ENCODE peak calls at places on chromosomes 7 and 10, in ten cellular contexts. One of them, this sample, is unnamed.

GRCh38 chr10:67815571-67816059 is 22.4 kb downstream of the DNAJC12 start:
- DNase-seq in transverse colon: no peak
- DNase-seq in spleen: no peak
- DNase-seq in right lobe of liver: no peak
- DNase-seq in SJSA1: no peak
- DNase-seq in HTR-8/SVneo: peak
- DNase-seq in activated T-helper 1 cell treated with anti-CD3 and anti-CD28 coated beads, Interleukin-12 subunit alpha, Interleukin-12 subunit beta, Interleukin-2, Interleukin-4 antibody, amounts not matched to agents 30 ng/mL and 10 ng/mL and 1 ng/mL, durations not matched to agents 14 hours and 24 hours and 36 hours: no peak
- DNase-seq in pancreas: no peak
- DNase-seq in cortex of kidney: no peak
- DNase-seq in nucleus accumbens: no peak
- DNase-seq in this sample: no peak

GRCh38 chr10:125125951-125126735 is 34.2 kb downstream of the CTBP2 start:
- DNase-seq in transverse colon: no peak
- DNase-seq in spleen: peak
- DNase-seq in right lobe of liver: no peak
- DNase-seq in SJSA1: no peak
- DNase-seq in HTR-8/SVneo: no peak
- DNase-seq in activated T-helper 1 cell treated with anti-CD3 and anti-CD28 coated beads, Interleukin-12 subunit alpha, Interleukin-12 subunit beta, Interleukin-2, Interleukin-4 antibody, amounts not matched to agents 30 ng/mL and 10 ng/mL and 1 ng/mL, durations not matched to agents 14 hours and 24 hours and 36 hours: no peak
- DNase-seq in pancreas: no peak
- DNase-seq in cortex of kidney: no peak
- DNase-seq in nucleus accumbens: no peak
- DNase-seq in this sample: no peak

GRCh38 chr7:66283003-66283920 is 78.1 kb downstream of the TPST1 start:
- DNase-seq in transverse colon: no peak
- DNase-seq in spleen: no peak
- DNase-seq in right lobe of liver: no peak
- DNase-seq in SJSA1: no peak
- DNase-seq in HTR-8/SVneo: peak
- DNase-seq in activated T-helper 1 cell treated with anti-CD3 and anti-CD28 coated beads, Interleukin-12 subunit alpha, Interleukin-12 subunit beta, Interleukin-2, Interleukin-4 antibody, amounts not matched to agents 30 ng/mL and 10 ng/mL and 1 ng/mL, durations not matched to agents 14 hours and 24 hours and 36 hours: no peak
- DNase-seq in pancreas: no peak
- DNase-seq in cortex of kidney: no peak
- DNase-seq in nucleus accumbens: no peak
- DNase-seq in this sample: no peak

GRCh38 chr7:47492720-47493119 is 89.2 kb downstream of the TNS3 start:
- DNase-seq in transverse colon: no peak
- DNase-seq in spleen: no peak
- DNase-seq in right lobe of liver: no peak
- DNase-seq in SJSA1: no peak
- DNase-seq in HTR-8/SVneo: no peak
- DNase-seq in activated T-helper 1 cell treated with anti-CD3 and anti-CD28 coated beads, Interleukin-12 subunit alpha, Interleukin-12 subunit beta, Interleukin-2, Interleukin-4 antibody, amounts not matched to agents 30 ng/mL and 10 ng/mL and 1 ng/mL, durations not matched to agents 14 hours and 24 hours and 36 hours: no peak
- DNase-seq in pancreas: no peak
- DNase-seq in cortex of kidney: no peak
- DNase-seq in nucleus accumbens: no peak
- DNase-seq in this sample: no peak

GRCh38 chr7:111362660-111363059 is 199.6 kb downstream of the IMMP2L start:
- DNase-seq in transverse colon: no peak
- DNase-seq in spleen: no peak
- DNase-seq in right lobe of liver: no peak
- DNase-seq in SJSA1: no peak
- DNase-seq in HTR-8/SVneo: no peak
- DNase-seq in activated T-helper 1 cell treated with anti-CD3 and anti-CD28 coated beads, Interleukin-12 subunit alpha, Interleukin-12 subunit beta, Interleukin-2, Interleukin-4 antibody, amounts not matched to agents 30 ng/mL and 10 ng/mL and 1 ng/mL, durations not matched to agents 14 hours and 24 hours and 36 hours: no peak
- DNase-seq in pancreas: no peak
- DNase-seq in cortex of kidney: no peak
- DNase-seq in nucleus accumbens: no peak
- DNase-seq in this sample: no peak

GRCh38 chr7:73850781-73851207 is 8.5 kb upstream of the METTL27 start:
- DNase-seq in transverse colon: peak
- DNase-seq in spleen: no peak
- DNase-seq in right lobe of liver: no peak
- DNase-seq in SJSA1: peak
- DNase-seq in HTR-8/SVneo: peak
- DNase-seq in activated T-helper 1 cell treated with anti-CD3 and anti-CD28 coated beads, Interleukin-12 subunit alpha, Interleukin-12 subunit beta, Interleukin-2, Interleukin-4 antibody, amounts not matched to agents 30 ng/mL and 10 ng/mL and 1 ng/mL, durations not matched to agents 14 hours and 24 hours and 36 hours: no peak
- DNase-seq in pancreas: no peak
- DNase-seq in cortex of kidney: no peak
- DNase-seq in nucleus accumbens: no peak
- DNase-seq in this sample: no peak

GRCh38 chr7:41459623-41460256 is 243.2 kb downstream of the INHBA start:
- DNase-seq in transverse colon: no peak
- DNase-seq in spleen: no peak
- DNase-seq in right lobe of liver: peak
- DNase-seq in SJSA1: no peak
- DNase-seq in HTR-8/SVneo: no peak
- DNase-seq in activated T-helper 1 cell treated with anti-CD3 and anti-CD28 coated beads, Interleukin-12 subunit alpha, Interleukin-12 subunit beta, Interleukin-2, Interleukin-4 antibody, amounts not matched to agents 30 ng/mL and 10 ng/mL and 1 ng/mL, durations not matched to agents 14 hours and 24 hours and 36 hours: no peak
- DNase-seq in pancreas: no peak
- DNase-seq in cortex of kidney: no peak
- DNase-seq in nucleus accumbens: no peak
- DNase-seq in this sample: peak

GRCh38 chr10:104391150-104391968 is 37.7 kb downstream of the CFAP58 start:
- DNase-seq in transverse colon: no peak
- DNase-seq in spleen: no peak
- DNase-seq in right lobe of liver: no peak
- DNase-seq in SJSA1: no peak
- DNase-seq in HTR-8/SVneo: no peak
- DNase-seq in activated T-helper 1 cell treated with anti-CD3 and anti-CD28 coated beads, Interleukin-12 subunit alpha, Interleukin-12 subunit beta, Interleukin-2, Interleukin-4 antibody, amounts not matched to agents 30 ng/mL and 10 ng/mL and 1 ng/mL, durations not matched to agents 14 hours and 24 hours and 36 hours: no peak
- DNase-seq in pancreas: no peak
- DNase-seq in cortex of kidney: no peak
- DNase-seq in nucleus accumbens: no peak
- DNase-seq in this sample: no peak

GRCh38 chr7:28536259-28536658 is 123.9 kb downstream of the CREB5 start:
- DNase-seq in transverse colon: no peak
- DNase-seq in spleen: no peak
- DNase-seq in right lobe of liver: no peak
- DNase-seq in SJSA1: no peak
- DNase-seq in HTR-8/SVneo: peak
- DNase-seq in activated T-helper 1 cell treated with anti-CD3 and anti-CD28 coated beads, Interleukin-12 subunit alpha, Interleukin-12 subunit beta, Interleukin-2, Interleukin-4 antibody, amounts not matched to agents 30 ng/mL and 10 ng/mL and 1 ng/mL, durations not matched to agents 14 hours and 24 hours and 36 hours: no peak
- DNase-seq in pancreas: no peak
- DNase-seq in cortex of kidney: no peak
- DNase-seq in nucleus accumbens: no peak
- DNase-seq in this sample: no peak

GRCh38 chr10:111481271-111482073 is 404.6 kb downstream of the ADRA2A start:
- DNase-seq in transverse colon: no peak
- DNase-seq in spleen: no peak
- DNase-seq in right lobe of liver: no peak
- DNase-seq in SJSA1: no peak
- DNase-seq in HTR-8/SVneo: no peak
- DNase-seq in activated T-helper 1 cell treated with anti-CD3 and anti-CD28 coated beads, Interleukin-12 subunit alpha, Interleukin-12 subunit beta, Interleukin-2, Interleukin-4 antibody, amounts not matched to agents 30 ng/mL and 10 ng/mL and 1 ng/mL, durations not matched to agents 14 hours and 24 hours and 36 hours: no peak
- DNase-seq in pancreas: no peak
- DNase-seq in cortex of kidney: no peak
- DNase-seq in nucleus accumbens: no peak
- DNase-seq in this sample: no peak

GRCh38 chr7:143055754-143056153 is 3.6 kb downstream of the OR6V1 start:
- DNase-seq in transverse colon: no peak
- DNase-seq in spleen: no peak
- DNase-seq in right lobe of liver: no peak
- DNase-seq in SJSA1: no peak
- DNase-seq in HTR-8/SVneo: no peak
- DNase-seq in activated T-helper 1 cell treated with anti-CD3 and anti-CD28 coated beads, Interleukin-12 subunit alpha, Interleukin-12 subunit beta, Interleukin-2, Interleukin-4 antibody, amounts not matched to agents 30 ng/mL and 10 ng/mL and 1 ng/mL, durations not matched to agents 14 hours and 24 hours and 36 hours: no peak
- DNase-seq in pancreas: no peak
- DNase-seq in cortex of kidney: no peak
- DNase-seq in nucleus accumbens: no peak
- DNase-seq in this sample: no peak

GRCh38 chr10:36280396-36280795 is 638.3 kb upstream of the FZD8 start:
- DNase-seq in transverse colon: no peak
- DNase-seq in spleen: no peak
- DNase-seq in right lobe of liver: no peak
- DNase-seq in SJSA1: peak
- DNase-seq in HTR-8/SVneo: no peak
- DNase-seq in activated T-helper 1 cell treated with anti-CD3 and anti-CD28 coated beads, Interleukin-12 subunit alpha, Interleukin-12 subunit beta, Interleukin-2, Interleukin-4 antibody, amounts not matched to agents 30 ng/mL and 10 ng/mL and 1 ng/mL, durations not matched to agents 14 hours and 24 hours and 36 hours: no peak
- DNase-seq in pancreas: no peak
- DNase-seq in cortex of kidney: no peak
- DNase-seq in nucleus accumbens: no peak
- DNase-seq in this sample: no peak

GRCh38 chr7:135755351-135755753 is 6.7 kb upstream of the FAM180A start:
- DNase-seq in transverse colon: no peak
- DNase-seq in spleen: no peak
- DNase-seq in right lobe of liver: no peak
- DNase-seq in SJSA1: no peak
- DNase-seq in HTR-8/SVneo: no peak
- DNase-seq in activated T-helper 1 cell treated with anti-CD3 and anti-CD28 coated beads, Interleukin-12 subunit alpha, Interleukin-12 subunit beta, Interleukin-2, Interleukin-4 antibody, amounts not matched to agents 30 ng/mL and 10 ng/mL and 1 ng/mL, durations not matched to agents 14 hours and 24 hours and 36 hours: no peak
- DNase-seq in pancreas: no peak
- DNase-seq in cortex of kidney: no peak
- DNase-seq in nucleus accumbens: no peak
- DNase-seq in this sample: no peak

GRCh38 chr7:105638942-105639495 is 57.7 kb upstream of the EFCAB10 start:
- DNase-seq in transverse colon: peak
- DNase-seq in spleen: no peak
- DNase-seq in right lobe of liver: no peak
- DNase-seq in SJSA1: no peak
- DNase-seq in HTR-8/SVneo: no peak
- DNase-seq in activated T-helper 1 cell treated with anti-CD3 and anti-CD28 coated beads, Interleukin-12 subunit alpha, Interleukin-12 subunit beta, Interleukin-2, Interleukin-4 antibody, amounts not matched to agents 30 ng/mL and 10 ng/mL and 1 ng/mL, durations not matched to agents 14 hours and 24 hours and 36 hours: no peak
- DNase-seq in pancreas: no peak
- DNase-seq in cortex of kidney: no peak
- DNase-seq in nucleus accumbens: no peak
- DNase-seq in this sample: no peak

GRCh38 chr7:106180721-106181120 is 68.6 kb upstream of the SYPL1 start:
- DNase-seq in transverse colon: no peak
- DNase-seq in spleen: no peak
- DNase-seq in right lobe of liver: no peak
- DNase-seq in SJSA1: no peak
- DNase-seq in HTR-8/SVneo: no peak
- DNase-seq in activated T-helper 1 cell treated with anti-CD3 and anti-CD28 coated beads, Interleukin-12 subunit alpha, Interleukin-12 subunit beta, Interleukin-2, Interleukin-4 antibody, amounts not matched to agents 30 ng/mL and 10 ng/mL and 1 ng/mL, durations not matched to agents 14 hours and 24 hours and 36 hours: no peak
- DNase-seq in pancreas: no peak
- DNase-seq in cortex of kidney: no peak
- DNase-seq in nucleus accumbens: no peak
- DNase-seq in this sample: no peak

GRCh38 chr10:17247210-17247609 is 19.2 kb downstream of the VIM start:
- DNase-seq in transverse colon: no peak
- DNase-seq in spleen: no peak
- DNase-seq in right lobe of liver: no peak
- DNase-seq in SJSA1: no peak
- DNase-seq in HTR-8/SVneo: no peak
- DNase-seq in activated T-helper 1 cell treated with anti-CD3 and anti-CD28 coated beads, Interleukin-12 subunit alpha, Interleukin-12 subunit beta, Interleukin-2, Interleukin-4 antibody, amounts not matched to agents 30 ng/mL and 10 ng/mL and 1 ng/mL, durations not matched to agents 14 hours and 24 hours and 36 hours: no peak
- DNase-seq in pancreas: no peak
- DNase-seq in cortex of kidney: no peak
- DNase-seq in nucleus accumbens: no peak
- DNase-seq in this sample: no peak

GRCh38 chr10:113897693-113898618 is 43.5 kb downstream of the NHLRC2 start:
- DNase-seq in transverse colon: no peak
- DNase-seq in spleen: no peak
- DNase-seq in right lobe of liver: no peak
- DNase-seq in SJSA1: no peak
- DNase-seq in HTR-8/SVneo: peak
- DNase-seq in activated T-helper 1 cell treated with anti-CD3 and anti-CD28 coated beads, Interleukin-12 subunit alpha, Interleukin-12 subunit beta, Interleukin-2, Interleukin-4 antibody, amounts not matched to agents 30 ng/mL and 10 ng/mL and 1 ng/mL, durations not matched to agents 14 hours and 24 hours and 36 hours: no peak
- DNase-seq in pancreas: no peak
- DNase-seq in cortex of kidney: no peak
- DNase-seq in nucleus accumbens: no peak
- DNase-seq in this sample: no peak

GRCh38 chr7:7696458-7697119 is 21.8 kb downstream of the RPA3 start:
- DNase-seq in transverse colon: no peak
- DNase-seq in spleen: no peak
- DNase-seq in right lobe of liver: no peak
- DNase-seq in SJSA1: no peak
- DNase-seq in HTR-8/SVneo: peak
- DNase-seq in activated T-helper 1 cell treated with anti-CD3 and anti-CD28 coated beads, Interleukin-12 subunit alpha, Interleukin-12 subunit beta, Interleukin-2, Interleukin-4 antibody, amounts not matched to agents 30 ng/mL and 10 ng/mL and 1 ng/mL, durations not matched to agents 14 hours and 24 hours and 36 hours: no peak
- DNase-seq in pancreas: peak
- DNase-seq in cortex of kidney: no peak
- DNase-seq in nucleus accumbens: no peak
- DNase-seq in this sample: no peak

GRCh38 chr10:46307281-46308112 is 20.7 kb downstream of the ANTXRL start:
- DNase-seq in transverse colon: peak
- DNase-seq in spleen: peak
- DNase-seq in right lobe of liver: no peak
- DNase-seq in SJSA1: no peak
- DNase-seq in HTR-8/SVneo: no peak
- DNase-seq in activated T-helper 1 cell treated with anti-CD3 and anti-CD28 coated beads, Interleukin-12 subunit alpha, Interleukin-12 subunit beta, Interleukin-2, Interleukin-4 antibody, amounts not matched to agents 30 ng/mL and 10 ng/mL and 1 ng/mL, durations not matched to agents 14 hours and 24 hours and 36 hours: no peak
- DNase-seq in pancreas: no peak
- DNase-seq in cortex of kidney: no peak
- DNase-seq in nucleus accumbens: no peak
- DNase-seq in this sample: peak

GRCh38 chr7:1348096-1348835 is 111.0 kb downstream of the MICALL2 start:
- DNase-seq in transverse colon: no peak
- DNase-seq in spleen: peak
- DNase-seq in right lobe of liver: no peak
- DNase-seq in SJSA1: no peak
- DNase-seq in HTR-8/SVneo: no peak
- DNase-seq in activated T-helper 1 cell treated with anti-CD3 and anti-CD28 coated beads, Interleukin-12 subunit alpha, Interleukin-12 subunit beta, Interleukin-2, Interleukin-4 antibody, amounts not matched to agents 30 ng/mL and 10 ng/mL and 1 ng/mL, durations not matched to agents 14 hours and 24 hours and 36 hours: no peak
- DNase-seq in pancreas: no peak
- DNase-seq in cortex of kidney: no peak
- DNase-seq in nucleus accumbens: no peak
- DNase-seq in this sample: no peak

GRCh38 chr10:2839081-2839725 is 228.1 kb upstream of the PFKP start:
- DNase-seq in transverse colon: peak
- DNase-seq in spleen: no peak
- DNase-seq in right lobe of liver: no peak
- DNase-seq in SJSA1: no peak
- DNase-seq in HTR-8/SVneo: peak
- DNase-seq in activated T-helper 1 cell treated with anti-CD3 and anti-CD28 coated beads, Interleukin-12 subunit alpha, Interleukin-12 subunit beta, Interleukin-2, Interleukin-4 antibody, amounts not matched to agents 30 ng/mL and 10 ng/mL and 1 ng/mL, durations not matched to agents 14 hours and 24 hours and 36 hours: no peak
- DNase-seq in pancreas: peak
- DNase-seq in cortex of kidney: no peak
- DNase-seq in nucleus accumbens: no peak
- DNase-seq in this sample: no peak

GRCh38 chr7:39259391-39260003 is 281.8 kb downstream of the POU6F2 start:
- DNase-seq in transverse colon: no peak
- DNase-seq in spleen: no peak
- DNase-seq in right lobe of liver: no peak
- DNase-seq in SJSA1: no peak
- DNase-seq in HTR-8/SVneo: no peak
- DNase-seq in activated T-helper 1 cell treated with anti-CD3 and anti-CD28 coated beads, Interleukin-12 subunit alpha, Interleukin-12 subunit beta, Interleukin-2, Interleukin-4 antibody, amounts not matched to agents 30 ng/mL and 10 ng/mL and 1 ng/mL, durations not matched to agents 14 hours and 24 hours and 36 hours: no peak
- DNase-seq in pancreas: no peak
- DNase-seq in cortex of kidney: no peak
- DNase-seq in nucleus accumbens: no peak
- DNase-seq in this sample: no peak

GRCh38 chr7:17991866-17992648 is 35.6 kb downstream of the PRPS1L1 start:
- DNase-seq in transverse colon: peak
- DNase-seq in spleen: no peak
- DNase-seq in right lobe of liver: no peak
- DNase-seq in SJSA1: no peak
- DNase-seq in HTR-8/SVneo: no peak
- DNase-seq in activated T-helper 1 cell treated with anti-CD3 and anti-CD28 coated beads, Interleukin-12 subunit alpha, Interleukin-12 subunit beta, Interleukin-2, Interleukin-4 antibody, amounts not matched to agents 30 ng/mL and 10 ng/mL and 1 ng/mL, durations not matched to agents 14 hours and 24 hours and 36 hours: no peak
- DNase-seq in pancreas: no peak
- DNase-seq in cortex of kidney: no peak
- DNase-seq in nucleus accumbens: no peak
- DNase-seq in this sample: no peak

GRCh38 chr7:7595451-7595850 is 28.8 kb downstream of the MIOS start:
- DNase-seq in transverse colon: no peak
- DNase-seq in spleen: no peak
- DNase-seq in right lobe of liver: no peak
- DNase-seq in SJSA1: no peak
- DNase-seq in HTR-8/SVneo: peak
- DNase-seq in activated T-helper 1 cell treated with anti-CD3 and anti-CD28 coated beads, Interleukin-12 subunit alpha, Interleukin-12 subunit beta, Interleukin-2, Interleukin-4 antibody, amounts not matched to agents 30 ng/mL and 10 ng/mL and 1 ng/mL, durations not matched to agents 14 hours and 24 hours and 36 hours: no peak
- DNase-seq in pancreas: no peak
- DNase-seq in cortex of kidney: no peak
- DNase-seq in nucleus accumbens: no peak
- DNase-seq in this sample: no peak

GRCh38 chr7:128903621-128904361 is 6.7 kb downstream of the KCP start:
- DNase-seq in transverse colon: peak
- DNase-seq in spleen: peak
- DNase-seq in right lobe of liver: no peak
- DNase-seq in SJSA1: no peak
- DNase-seq in HTR-8/SVneo: no peak
- DNase-seq in activated T-helper 1 cell treated with anti-CD3 and anti-CD28 coated beads, Interleukin-12 subunit alpha, Interleukin-12 subunit beta, Interleukin-2, Interleukin-4 antibody, amounts not matched to agents 30 ng/mL and 10 ng/mL and 1 ng/mL, durations not matched to agents 14 hours and 24 hours and 36 hours: no peak
- DNase-seq in pancreas: no peak
- DNase-seq in cortex of kidney: no peak
- DNase-seq in nucleus accumbens: no peak
- DNase-seq in this sample: no peak

GRCh38 chr10:6669269-6669859 is 89.3 kb upstream of the PRKCQ start:
- DNase-seq in transverse colon: no peak
- DNase-seq in spleen: no peak
- DNase-seq in right lobe of liver: no peak
- DNase-seq in SJSA1: no peak
- DNase-seq in HTR-8/SVneo: peak
- DNase-seq in activated T-helper 1 cell treated with anti-CD3 and anti-CD28 coated beads, Interleukin-12 subunit alpha, Interleukin-12 subunit beta, Interleukin-2, Interleukin-4 antibody, amounts not matched to agents 30 ng/mL and 10 ng/mL and 1 ng/mL, durations not matched to agents 14 hours and 24 hours and 36 hours: no peak
- DNase-seq in pancreas: no peak
- DNase-seq in cortex of kidney: no peak
- DNase-seq in nucleus accumbens: no peak
- DNase-seq in this sample: no peak

GRCh38 chr7:158423190-158423555 is 164.4 kb downstream of the PTPRN2 start:
- DNase-seq in transverse colon: no peak
- DNase-seq in spleen: no peak
- DNase-seq in right lobe of liver: no peak
- DNase-seq in SJSA1: no peak
- DNase-seq in HTR-8/SVneo: no peak
- DNase-seq in activated T-helper 1 cell treated with anti-CD3 and anti-CD28 coated beads, Interleukin-12 subunit alpha, Interleukin-12 subunit beta, Interleukin-2, Interleukin-4 antibody, amounts not matched to agents 30 ng/mL and 10 ng/mL and 1 ng/mL, durations not matched to agents 14 hours and 24 hours and 36 hours: no peak
- DNase-seq in pancreas: no peak
- DNase-seq in cortex of kidney: no peak
- DNase-seq in nucleus accumbens: no peak
- DNase-seq in this sample: no peak

GRCh38 chr7:142445019-142445686 is 187.3 kb upstream of the PRSS58 start:
- DNase-seq in transverse colon: no peak
- DNase-seq in spleen: no peak
- DNase-seq in right lobe of liver: no peak
- DNase-seq in SJSA1: no peak
- DNase-seq in HTR-8/SVneo: no peak
- DNase-seq in activated T-helper 1 cell treated with anti-CD3 and anti-CD28 coated beads, Interleukin-12 subunit alpha, Interleukin-12 subunit beta, Interleukin-2, Interleukin-4 antibody, amounts not matched to agents 30 ng/mL and 10 ng/mL and 1 ng/mL, durations not matched to agents 14 hours and 24 hours and 36 hours: no peak
- DNase-seq in pancreas: no peak
- DNase-seq in cortex of kidney: no peak
- DNase-seq in nucleus accumbens: no peak
- DNase-seq in this sample: no peak

This sample was measured in left lobe of liver.